ENCODE peak calls at places on chromosome 17, in ten cellular contexts. F is brain pericyte; E is M059J; H is progenitor cell of endocrine pancreas; I is endodermal cell; Z is hippocampal formation; N is mucosa of descending colon; W is effector CD4-positive, alpha-beta T cell; G is fibroblast of the conjunctiva; S is heart left ventricle. D is an unnamed sample.

GRCh38 chr17:80501739-80502577 is 25.6 kb upstream of the NPTX1 start:
- DNase-seq in G (no peak), W (no peak), I (no peak), F (peak; percentile 30), S (no peak), E (peak; percentile 37), Z (no peak), N (no peak), H (no peak), D (no peak)

GRCh38 chr17:79243603-79243990 is 169.0 kb downstream of the ENGASE start:
- DNase-seq in W (no peak), E (no peak), I (no peak), Z (no peak), S (no peak), H (no peak), N (no peak), G (no peak), F (no peak), D (no peak)

GRCh38 chr17:29802256-29802655 is 127.8 kb downstream of the SSH2 start:
- DNase-seq in G (no peak), N (no peak), W (no peak), F (no peak), H (no peak), Z (no peak), S (no peak), E (no peak), I (no peak), D (no peak)

GRCh38 chr17:70961341-70961740 is 792.0 kb downstream of the KCNJ2 start:
- DNase-seq in H (no peak), Z (no peak), G (no peak), E (peak; percentile 48), F (no peak), N (no peak), I (no peak), W (no peak), S (no peak), D (no peak)

GRCh38 chr17:37676115-37676925 is 33.1 kb upstream of the DDX52 start:
- DNase-seq in Z (no peak), I (peak; percentile 35), S (no peak), F (no peak), G (no peak), H (no peak), W (no peak), E (peak; percentile 60), N (peak; percentile 49), D (no peak)

GRCh38 chr17:79695293-79696158 is 35.2 kb upstream of the ENPP7 start:
- DNase-seq in Z (no peak), H (no peak), W (no peak), G (peak; percentile 22), E (no peak), F (no peak), N (no peak), I (no peak), S (no peak), D (no peak)

GRCh38 chr17:58335779-58336455 is 7.3 kb upstream of the TSPOAP1 start:
- DNase-seq in I (peak; percentile 53), S (no peak), Z (no peak), E (peak; percentile 88), H (no peak), W (peak; percentile 61), G (no peak), F (no peak), N (peak; percentile 65), D (no peak)

GRCh38 chr17:32192379-32192778 is 50.1 kb downstream of the RHOT1 start:
- DNase-seq in N (no peak), S (no peak), G (no peak), Z (no peak), W (no peak), E (peak; percentile 28), F (no peak), H (no peak), I (no peak), D (no peak)

GRCh38 chr17:17028059-17028877 is 14.0 kb upstream of the MPRIP start:
- DNase-seq in E (peak; percentile 92), S (peak; percentile 86), N (peak; percentile 96), Z (no peak), W (no peak), F (no peak), H (peak; percentile 56), G (peak; percentile 66), I (peak; percentile 96), D (peak; percentile 59)

GRCh38 chr17:34398990-34399389 is 36.0 kb upstream of the CCL1 start:
- DNase-seq in F (no peak), H (no peak), Z (no peak), I (no peak), W (no peak), G (no peak), S (no peak), N (no peak), E (no peak), D (no peak)

GRCh38 chr17:266219-266618 is 84.8 kb upstream of the DOC2B start:
- DNase-seq in N (peak; percentile 3), H (peak; percentile 3), I (peak; percentile 54), Z (no peak), W (no peak), S (no peak), G (no peak), E (no peak), F (no peak), D (no peak)

GRCh38 chr17:68020451-68020779 is 15.1 kb upstream of the KPNA2 start:
- DNase-seq in Z (no peak), I (no peak), F (no peak), N (no peak), S (no peak), H (no peak), G (no peak), W (no peak), E (no peak), D (no peak)

GRCh38 chr17:49616546-49617205 is 41.0 kb downstream of the NXPH3 start:
- DNase-seq in I (no peak), Z (no peak), E (no peak), N (no peak), W (no peak), S (peak; percentile 75), H (no peak), F (no peak), G (peak; percentile 79), D (peak; percentile 74)

GRCh38 chr17:58875261-58875660 is 119.6 kb downstream of the PPM1E start:
- DNase-seq in W (no peak), H (no peak), Z (no peak), G (no peak), S (no peak), E (no peak), I (no peak), N (no peak), F (no peak), D (no peak)

GRCh38 chr17:80265205-80266068 is 4.8 kb downstream of the RNF213 start:
- DNase-seq in Z (no peak), N (no peak), W (peak; percentile 43), I (peak; percentile 45), H (no peak), E (no peak), F (no peak), S (no peak), G (no peak), D (no peak)

GRCh38 chr17:48016112-48016511 is 21.5 kb downstream of the COPZ2 start:
- DNase-seq in I (peak; percentile 54), S (no peak), F (no peak), Z (no peak), N (no peak), H (no peak), W (no peak), E (peak; percentile 78), G (no peak), D (no peak)

GRCh38 chr17:39404542-39405378 is 3.3 kb upstream of the FBXL20 start:
- DNase-seq in G (peak; percentile 52), E (peak; percentile 83), S (no peak), N (no peak), H (no peak), F (no peak), W (no peak), I (no peak), Z (no peak), D (no peak)

GRCh38 chr17:82551779-82552457 is 32.4 kb downstream of the FOXK2 start:
- DNase-seq in W (peak; percentile 66), E (peak; percentile 66), Z (no peak), G (peak; percentile 46), F (no peak), I (peak; percentile 84), H (peak; percentile 40), S (peak; percentile 82), N (peak; percentile 84), D (peak; percentile 65)

GRCh38 chr17:22202702-22203101 is 510.4 kb downstream of the KCNJ18 start:
- DNase-seq in N (no peak), H (no peak), F (no peak), Z (no peak), G (no peak), W (no peak), E (no peak), S (no peak), I (no peak), D (no peak)

GRCh38 chr17:81435636-81436293 is 40.5 kb downstream of the BAHCC1 start:
- DNase-seq in H (no peak), E (no peak), G (no peak), W (no peak), F (no peak), N (no peak), I (no peak), Z (no peak), S (no peak), D (no peak)

GRCh38 chr17:27339836-27340550 is 46.1 kb downstream of the WSB1 start:
- DNase-seq in W (no peak), H (no peak), I (peak; percentile 92), Z (no peak), N (no peak), S (no peak), G (no peak), E (peak; percentile 59), F (no peak), D (no peak)

GRCh38 chr17:17570207-17570797 is 21.2 kb downstream of the PEMT start:
- DNase-seq in G (no peak), F (no peak), Z (peak; percentile 26), N (peak; percentile 59), H (peak; percentile 30), E (peak; percentile 56), I (peak; percentile 85), W (no peak), S (no peak), D (peak; percentile 49)

GRCh38 chr17:63622571-63623390 is 564 bp downstream of the MAP3K3 start:
- DNase-seq in N (peak; percentile 86), W (peak; percentile 49), S (peak; percentile 84), F (no peak), I (peak; percentile 90), Z (peak; percentile 54), E (peak; percentile 64), H (peak; percentile 63), G (no peak), D (peak; percentile 77)

GRCh38 chr17:66637491-66637890 is 197.4 kb upstream of the CACNG5 start:
- DNase-seq in I (no peak), Z (no peak), G (no peak), W (no peak), N (no peak), F (no peak), H (no peak), S (no peak), E (peak; percentile 81), D (no peak)

GRCh38 chr17:66755944-66756290 is 79.0 kb upstream of the CACNG5 start:
- DNase-seq in S (no peak), E (no peak), G (no peak), Z (no peak), F (no peak), W (no peak), N (no peak), I (no peak), H (no peak), D (no peak)

GRCh38 chr17:32330142-32330541 is 11.8 kb downstream of the C17orf75 start:
- DNase-seq in N (no peak), E (no peak), F (no peak), S (no peak), G (no peak), I (no peak), W (no peak), H (no peak), Z (no peak), D (no peak)